ENCODE peak calls at places on chromosomes 4 and X, in eight cellular contexts. W, E, R, X, C, I, B and K are unnamed samples.

GRCh38 chr4:113978561-113979156 is 788 bp downstream of the ARSJ start:
- DNase-seq in W (peak; percentile 54), E (no peak), R (no peak), X (peak; percentile 25), C (no peak), I (no peak), B (no peak), K (no peak)

GRCh38 chr4:41437264-41437566 is 100.7 kb upstream of the LIMCH1 start:
- DNase-seq in W (no peak), E (no peak), R (no peak), X (no peak), C (no peak), I (no peak), B (no peak), K (no peak)

GRCh38 chr4:9971711-9972110 is 49.6 kb downstream of the SLC2A9 start:
- DNase-seq in W (no peak), E (no peak), R (no peak), X (no peak), C (no peak), I (no peak), B (no peak), K (no peak)

GRCh38 chrX:42694260-42694815 is 83.6 kb downstream of the PPP1R2C start:
- DNase-seq in W (peak; percentile 21), E (no peak), R (peak; percentile 11), X (no peak), C (no peak), I (no peak), B (no peak), K (no peak)

GRCh38 chrX:149493567-149494562 is 11.2 kb downstream of the IDS start:
- DNase-seq in W (no peak), E (no peak), R (no peak), X (no peak), C (no peak), I (peak; percentile 9), B (no peak), K (peak; percentile 27)

GRCh38 chrX:66915893-66916292 is 277.0 kb upstream of the EDA2R start:
- DNase-seq in W (no peak), E (no peak), R (no peak), X (no peak), C (no peak), I (no peak), B (no peak), K (no peak)

GRCh38 chrX:22314692-22315091 is 42.0 kb downstream of the CBLL2 start:
- DNase-seq in W (peak; percentile 4), E (no peak), R (no peak), X (no peak), C (no peak), I (peak; percentile 2), B (no peak), K (no peak)

GRCh38 chr4:112378858-112379257 is 81.7 kb downstream of the ALPK1 start:
- DNase-seq in W (no peak), E (no peak), R (no peak), X (no peak), C (no peak), I (no peak), B (no peak), K (no peak)

GRCh38 chr4:154529737-154530136 is 20.5 kb downstream of the PLRG1 start:
- DNase-seq in W (peak; percentile 89), E (no peak), R (no peak), X (no peak), C (no peak), I (no peak), B (no peak), K (peak; percentile 30)

GRCh38 chr4:107666134-107666533 is 53.9 kb downstream of the PAPSS1 start:
- DNase-seq in W (no peak), E (no peak), R (no peak), X (no peak), C (no peak), I (no peak), B (no peak), K (no peak)

GRCh38 chr4:4554234-4554633 is 12.4 kb upstream of the STX18 start:
- DNase-seq in W (no peak), E (no peak), R (no peak), X (no peak), C (no peak), I (no peak), B (no peak), K (no peak)

GRCh38 chrX:123230798-123231197 is 46.7 kb downstream of the GRIA3 start:
- DNase-seq in W (no peak), E (no peak), R (no peak), X (no peak), C (no peak), I (no peak), B (no peak), K (no peak)

GRCh38 chr4:112898357-112899141 is 150.9 kb upstream of the ANK2 start:
- DNase-seq in W (peak; percentile 11), E (no peak), R (no peak), X (no peak), C (no peak), I (no peak), B (no peak), K (no peak)

GRCh38 chr4:149997881-149998421 is 80.3 kb upstream of the DCLK2 start:
- DNase-seq in W (peak; percentile 84), E (no peak), R (peak; percentile 2), X (no peak), C (no peak), I (peak; percentile 16), B (no peak), K (peak; percentile 33)

GRCh38 chrX:17826609-17827496 is 34.2 kb downstream of the RAI2 start:
- DNase-seq in W (no peak), E (no peak), R (no peak), X (no peak), C (no peak), I (peak; percentile 25), B (no peak), K (no peak)

GRCh38 chr4:23930750-23931488 is 41.1 kb upstream of the PPARGC1A start:
- DNase-seq in W (no peak), E (peak; percentile 61), R (no peak), X (peak; percentile 82), C (peak; percentile 69), I (no peak), B (no peak), K (peak; percentile 97)

GRCh38 chr4:9898596-9899345 is 117.3 kb downstream of the DRD5 start:
- DNase-seq in W (peak; percentile 17), E (no peak), R (no peak), X (peak; percentile 77), C (peak; percentile 44), I (no peak), B (peak; percentile 32), K (peak; percentile 12)

GRCh38 chr4:87060957-87061356 is 126.1 kb downstream of the AFF1 start:
- DNase-seq in W (peak; percentile 93), E (no peak), R (peak; percentile 19), X (no peak), C (no peak), I (peak; percentile 58), B (no peak), K (peak; percentile 35)